ENCODE peak calls at places on chromosomes 2 and 18, in six cellular contexts. F is endodermal cell, T is HT1080, W is endothelial cell, L is mucosa of gallbladder, B is cardiac muscle cell. I is an unnamed sample.

GRCh38 chr2:158443613-158444012 is 12.9 kb downstream of the CCDC148 start:
- DNase-seq in F (no peak), W (no peak), L (no peak), T (no peak), B (no peak), I (no peak)

GRCh38 chr2:100733344-100734187 is 86.4 kb upstream of the NPAS2 start:
- DNase-seq in T (peak), F (peak), B (peak), W (no peak), L (no peak), I (peak)

GRCh38 chr18:48023334-48024008 is 93.0 kb upstream of the SMAD2 start:
- DNase-seq in L (peak), F (peak), B (peak), T (peak), W (peak), I (no peak)

GRCh38 chr2:220451438-220451837 is 824.0 kb downstream of the SLC4A3 start:
- DNase-seq in F (no peak), L (no peak), T (no peak), W (no peak), B (no peak), I (no peak)

GRCh38 chr2:42052702-42053481 is 5.1 kb downstream of the PKDCC start:
- DNase-seq in T (no peak), F (peak), L (peak), B (peak), W (no peak), I (no peak)

GRCh38 chr2:222423632-222424280 is 587 bp upstream of the SGPP2 start:
- DNase-seq in L (no peak), B (peak), T (no peak), W (no peak), F (no peak), I (no peak)

GRCh38 chr2:109201465-109202420 is 72.7 kb downstream of the SH3RF3 start:
- DNase-seq in B (no peak), F (peak), T (no peak), W (no peak), L (no peak), I (no peak)

GRCh38 chr2:112627060-112628040 is 18.4 kb upstream of the SLC20A1 start:
- DNase-seq in T (peak), F (peak), W (peak), B (peak), L (no peak), I (no peak)

GRCh38 chr2:99636432-99637034 is 146.7 kb upstream of the REV1 start:
- DNase-seq in W (no peak), B (peak), L (no peak), T (no peak), F (no peak), I (no peak)

GRCh38 chr2:197909377-197909776 is 105.0 kb downstream of the PLCL1 start:
- DNase-seq in T (peak), L (no peak), F (no peak), B (peak), W (no peak), I (no peak)

GRCh38 chr2:47024046-47024445 is 108.4 kb upstream of the MCFD2 start:
- DNase-seq in F (no peak), W (no peak), B (no peak), T (no peak), L (no peak), I (peak)

GRCh38 chr2:96344011-96344410 is 8.4 kb downstream of the NCAPH start:
- DNase-seq in B (peak), T (no peak), L (peak), F (no peak), W (no peak), I (no peak)

GRCh38 chr2:217990389-217990788 is 12.4 kb downstream of the TNS1 start:
- DNase-seq in T (no peak), B (no peak), W (no peak), F (no peak), L (no peak), I (no peak)

GRCh38 chr18:10035306-10035991 is 121.6 kb downstream of the VAPA start:
- DNase-seq in F (peak), W (no peak), L (no peak), T (no peak), B (no peak), I (peak)

GRCh38 chr2:121161272-121161671 is 123.7 kb downstream of the TFCP2L1 start:
- DNase-seq in T (no peak), B (no peak), W (no peak), F (no peak), L (no peak), I (no peak)

GRCh38 chr2:100615471-100615870 is 52.7 kb downstream of the PDCL3 start:
- DNase-seq in F (no peak), W (no peak), B (no peak), T (peak), L (no peak), I (no peak)

GRCh38 chr2:121263996-121264715 is 20.8 kb downstream of the TFCP2L1 start:
- DNase-seq in B (no peak), T (no peak), L (no peak), F (no peak), W (no peak), I (no peak)

GRCh38 chr18:77650799-77651385 is 401.2 kb downstream of the GALR1 start:
- DNase-seq in B (peak), L (peak), F (peak), W (peak), T (peak), I (peak)

GRCh38 chr2:180520206-180520605 is 460.2 kb upstream of the UBE2E3 start:
- DNase-seq in B (peak), W (no peak), L (peak), F (peak), T (no peak), I (no peak)

GRCh38 chr2:85132392-85132791 is 800 bp upstream of the TCF7L1 start:
- DNase-seq in T (no peak), L (no peak), W (no peak), F (peak), B (peak), I (peak)

GRCh38 chr2:111028720-111029119 is 92.0 kb upstream of the BCL2L11 start:
- DNase-seq in L (no peak), B (peak), T (no peak), W (no peak), F (no peak), I (no peak)

GRCh38 chr18:57959278-57959677 is 84.7 kb upstream of the NEDD4L start:
- DNase-seq in W (peak), L (peak), T (peak), F (peak), B (peak), I (peak)

GRCh38 chr2:223537669-223538601 is 64.2 kb downstream of the SCG2 start:
- DNase-seq in W (no peak), F (peak), B (peak), T (no peak), L (no peak), I (no peak)

GRCh38 chr2:37893327-37893726 is 31.8 kb upstream of the RMDN2 start:
- DNase-seq in B (no peak), L (no peak), T (no peak), F (no peak), W (no peak), I (no peak)

GRCh38 chr2:10911291-10912075 is at the start of gene KCNF1:
- DNase-seq in T (peak), B (peak), F (peak), W (peak), L (peak), I (peak)

GRCh38 chr2:47751856-47752414 is 31.0 kb upstream of the MSH6 start:
- DNase-seq in F (no peak), L (no peak), W (no peak), T (no peak), B (peak), I (no peak)

GRCh38 chr18:12679183-12679786 is 21.4 kb upstream of the SPIRE1 start:
- DNase-seq in F (no peak), T (peak), L (peak), B (peak), W (peak), I (peak)

GRCh38 chr2:194564422-194564821 is 1092.6 kb upstream of the SLC39A10 start:
- DNase-seq in W (no peak), T (no peak), B (no peak), L (no peak), F (no peak), I (no peak)

I was measured in upper lobe of left lung.